ENCODE peak calls at places on chromosomes 13 and 19, in six cellular contexts. One of them, this sample, is unnamed.

GRCh38 chr13:75666646-75667351 is 30.7 kb downstream of the LMO7 start:
- DNase-seq in T-helper 2 cell: no peak
- DNase-seq in kidney epithelial cell: no peak
- DNase-seq in anterior cingulate cortex: no peak
- DNase-seq in choroid plexus epithelial cell: peak
- DNase-seq in stimulated activated CD8-positive, alpha-beta memory T cell treated with anti-CD3 and anti-CD28 coated beads, Interleukin-7, amount 100 ng/mL, for 1 hour: no peak
- DNase-seq in this sample: no peak

GRCh38 chr13:59452189-59452588 is 711.5 kb downstream of the DIAPH3 start:
- DNase-seq in T-helper 2 cell: no peak
- DNase-seq in kidney epithelial cell: no peak
- DNase-seq in anterior cingulate cortex: no peak
- DNase-seq in choroid plexus epithelial cell: no peak
- DNase-seq in stimulated activated CD8-positive, alpha-beta memory T cell treated with anti-CD3 and anti-CD28 coated beads, Interleukin-7, amount 100 ng/mL, for 1 hour: no peak
- DNase-seq in this sample: no peak

GRCh38 chr19:42023943-42024260 is 29.9 kb upstream of the ATP1A3 start:
- DNase-seq in T-helper 2 cell: no peak
- DNase-seq in kidney epithelial cell: no peak
- DNase-seq in anterior cingulate cortex: no peak
- DNase-seq in choroid plexus epithelial cell: no peak
- DNase-seq in stimulated activated CD8-positive, alpha-beta memory T cell treated with anti-CD3 and anti-CD28 coated beads, Interleukin-7, amount 100 ng/mL, for 1 hour: no peak
- DNase-seq in this sample: no peak

GRCh38 chr13:36418022-36418805 is 14.1 kb upstream of the CCNA1 start:
- DNase-seq in T-helper 2 cell: no peak
- DNase-seq in kidney epithelial cell: no peak
- DNase-seq in anterior cingulate cortex: no peak
- DNase-seq in choroid plexus epithelial cell: peak
- DNase-seq in stimulated activated CD8-positive, alpha-beta memory T cell treated with anti-CD3 and anti-CD28 coated beads, Interleukin-7, amount 100 ng/mL, for 1 hour: no peak
- DNase-seq in this sample: no peak

GRCh38 chr19:11483176-11484111 is 2.6 kb upstream of the ELAVL3 start:
- DNase-seq in T-helper 2 cell: no peak
- DNase-seq in kidney epithelial cell: no peak
- DNase-seq in anterior cingulate cortex: no peak
- DNase-seq in choroid plexus epithelial cell: no peak
- DNase-seq in stimulated activated CD8-positive, alpha-beta memory T cell treated with anti-CD3 and anti-CD28 coated beads, Interleukin-7, amount 100 ng/mL, for 1 hour: no peak
- DNase-seq in this sample: no peak

GRCh38 chr13:24997367-24997967 is 98.5 kb upstream of the PABPC3 start:
- DNase-seq in T-helper 2 cell: no peak
- DNase-seq in kidney epithelial cell: no peak
- DNase-seq in anterior cingulate cortex: no peak
- DNase-seq in choroid plexus epithelial cell: peak
- DNase-seq in stimulated activated CD8-positive, alpha-beta memory T cell treated with anti-CD3 and anti-CD28 coated beads, Interleukin-7, amount 100 ng/mL, for 1 hour: no peak
- DNase-seq in this sample: no peak

GRCh38 chr19:50242586-50242985 is 39.2 kb downstream of the MYH14 start:
- DNase-seq in T-helper 2 cell: no peak
- DNase-seq in kidney epithelial cell: no peak
- DNase-seq in anterior cingulate cortex: no peak
- DNase-seq in choroid plexus epithelial cell: no peak
- DNase-seq in stimulated activated CD8-positive, alpha-beta memory T cell treated with anti-CD3 and anti-CD28 coated beads, Interleukin-7, amount 100 ng/mL, for 1 hour: no peak
- DNase-seq in this sample: no peak

GRCh38 chr13:27374650-27375049 is 49.8 kb upstream of the GTF3A start:
- DNase-seq in T-helper 2 cell: no peak
- DNase-seq in kidney epithelial cell: peak
- DNase-seq in anterior cingulate cortex: no peak
- DNase-seq in choroid plexus epithelial cell: peak
- DNase-seq in stimulated activated CD8-positive, alpha-beta memory T cell treated with anti-CD3 and anti-CD28 coated beads, Interleukin-7, amount 100 ng/mL, for 1 hour: peak
- DNase-seq in this sample: peak

GRCh38 chr13:31044658-31045620 is 112.5 kb downstream of the TEX26 start:
- DNase-seq in T-helper 2 cell: no peak
- DNase-seq in kidney epithelial cell: no peak
- DNase-seq in anterior cingulate cortex: no peak
- DNase-seq in choroid plexus epithelial cell: no peak
- DNase-seq in stimulated activated CD8-positive, alpha-beta memory T cell treated with anti-CD3 and anti-CD28 coated beads, Interleukin-7, amount 100 ng/mL, for 1 hour: no peak
- DNase-seq in this sample: no peak

GRCh38 chr13:62629618-62630017 is 1214.0 kb upstream of the PCDH20 start:
- DNase-seq in T-helper 2 cell: no peak
- DNase-seq in kidney epithelial cell: no peak
- DNase-seq in anterior cingulate cortex: no peak
- DNase-seq in choroid plexus epithelial cell: no peak
- DNase-seq in stimulated activated CD8-positive, alpha-beta memory T cell treated with anti-CD3 and anti-CD28 coated beads, Interleukin-7, amount 100 ng/mL, for 1 hour: no peak
- DNase-seq in this sample: no peak

GRCh38 chr19:17333611-17334413 is 843 bp downstream of the ANO8 start:
- DNase-seq in T-helper 2 cell: no peak
- DNase-seq in kidney epithelial cell: peak
- DNase-seq in anterior cingulate cortex: no peak
- DNase-seq in choroid plexus epithelial cell: peak
- DNase-seq in stimulated activated CD8-positive, alpha-beta memory T cell treated with anti-CD3 and anti-CD28 coated beads, Interleukin-7, amount 100 ng/mL, for 1 hour: no peak
- DNase-seq in this sample: peak

GRCh38 chr19:48543121-48543710 is 8.8 kb upstream of the SULT2B1 start:
- DNase-seq in T-helper 2 cell: no peak
- DNase-seq in kidney epithelial cell: no peak
- DNase-seq in anterior cingulate cortex: no peak
- DNase-seq in choroid plexus epithelial cell: no peak
- DNase-seq in stimulated activated CD8-positive, alpha-beta memory T cell treated with anti-CD3 and anti-CD28 coated beads, Interleukin-7, amount 100 ng/mL, for 1 hour: no peak
- DNase-seq in this sample: peak

GRCh38 chr13:108911807-108912206 is 282.4 kb downstream of the MYO16 start:
- DNase-seq in T-helper 2 cell: no peak
- DNase-seq in kidney epithelial cell: no peak
- DNase-seq in anterior cingulate cortex: no peak
- DNase-seq in choroid plexus epithelial cell: no peak
- DNase-seq in stimulated activated CD8-positive, alpha-beta memory T cell treated with anti-CD3 and anti-CD28 coated beads, Interleukin-7, amount 100 ng/mL, for 1 hour: no peak
- DNase-seq in this sample: no peak